ENCODE peak calls at places on chromosomes 13 and 19, in eight cellular contexts. D is breast epithelium, R is left ventricle myocardium inferior, W is PC-3, T is H9, S is HL-60, Y is stomach, F is PC-9. M is an unnamed sample.

GRCh38 chr13:22801402-22802003 is 379.3 kb upstream of the SGCG start:
- DNase-seq in D (no peak), R (no peak), W (no peak), T (no peak), S (no peak), Y (no peak), F (no peak), M (no peak)

GRCh38 chr19:35170359-35171061 is 16.0 kb downstream of the FXYD5 start:
- DNase-seq in D (no peak), R (no peak), W (no peak), T (peak), S (no peak), Y (no peak), F (no peak), M (no peak)

GRCh38 chr19:31625056-31625455 is 275.8 kb upstream of the TSHZ3 start:
- DNase-seq in D (no peak), R (no peak), W (no peak), T (no peak), S (no peak), Y (no peak), F (no peak), M (no peak)

GRCh38 chr13:74969419-74969818 is 512.5 kb downstream of the TBC1D4 start:
- DNase-seq in D (no peak), R (no peak), W (no peak), T (no peak), S (no peak), Y (no peak), F (no peak), M (no peak)

GRCh38 chr19:30684613-30685012 is 312.4 kb downstream of the ZNF536 start:
- DNase-seq in D (no peak), R (no peak), W (no peak), T (no peak), S (no peak), Y (no peak), F (no peak), M (no peak)

GRCh38 chr13:104773775-104774174 is 1707.6 kb upstream of the SLC10A2 start:
- DNase-seq in D (no peak), R (no peak), W (peak), T (no peak), S (peak), Y (no peak), F (no peak), M (no peak)

GRCh38 chr19:46631481-46631880 is 4.5 kb downstream of the GNG8 start:
- DNase-seq in D (no peak), R (peak), W (no peak), T (no peak), S (no peak), Y (no peak), F (no peak), M (peak)

GRCh38 chr19:38389957-38390924 is 1.7 kb downstream of the SPRED3 start:
- DNase-seq in D (no peak), R (no peak), W (no peak), T (no peak), S (no peak), Y (no peak), F (no peak), M (no peak)

GRCh38 chr13:39910833-39911232 is 255.4 kb downstream of the COG6 start:
- DNase-seq in D (no peak), R (peak), W (no peak), T (no peak), S (no peak), Y (no peak), F (no peak), M (no peak)

GRCh38 chr19:4636151-4636717 is 3.1 kb upstream of the TNFAIP8L1 start:
- DNase-seq in D (peak), R (peak), W (peak), T (peak), S (peak), Y (peak), F (peak), M (peak)

GRCh38 chr19:43664008-43664407 is 6.0 kb downstream of the PLAUR start:
- DNase-seq in D (no peak), R (no peak), W (no peak), T (no peak), S (peak), Y (no peak), F (no peak), M (no peak)

GRCh38 chr19:4972509-4973230 is 3.8 kb downstream of the KDM4B start:
- DNase-seq in D (no peak), R (no peak), W (peak), T (no peak), S (no peak), Y (no peak), F (peak), M (no peak)

GRCh38 chr13:60617863-60618733 is 221.1 kb downstream of the TDRD3 start:
- DNase-seq in D (no peak), R (no peak), W (peak), T (peak), S (peak), Y (no peak), F (peak), M (no peak)

GRCh38 chr19:34555447-34555846 is 73.9 kb downstream of the WTIP start:
- DNase-seq in D (no peak), R (no peak), W (peak), T (peak), S (peak), Y (no peak), F (peak), M (no peak)

GRCh38 chr13:52686381-52686780 is 33.7 kb downstream of the SUGT1 start:
- DNase-seq in D (no peak), R (no peak), W (no peak), T (no peak), S (no peak), Y (no peak), F (no peak), M (no peak)

GRCh38 chr13:76884571-76885202 is 1.5 kb downstream of the KCTD12 start:
- DNase-seq in D (no peak), R (no peak), W (peak), T (no peak), S (no peak), Y (no peak), F (no peak), M (no peak)

GRCh38 chr13:114122591-114123211 is 9.7 kb downstream of the RASA3 start:
- DNase-seq in D (no peak), R (no peak), W (no peak), T (no peak), S (no peak), Y (no peak), F (no peak), M (no peak)

GRCh38 chr13:28022848-28023518 is 34.5 kb upstream of the URAD start:
- DNase-seq in D (no peak), R (no peak), W (no peak), T (peak), S (no peak), Y (no peak), F (no peak), M (no peak)

GRCh38 chr19:12985049-12985776 is 10.1 kb upstream of the NFIX start:
- DNase-seq in D (no peak), R (peak), W (no peak), T (peak), S (no peak), Y (peak), F (peak), M (peak)

GRCh38 chr13:98290261-98290660 is 113.2 kb upstream of the RNF113B start:
- DNase-seq in D (no peak), R (no peak), W (no peak), T (no peak), S (no peak), Y (no peak), F (no peak), M (no peak)

GRCh38 chr13:96898212-96898611 is 96.1 kb downstream of the OXGR1 start:
- DNase-seq in D (no peak), R (no peak), W (peak), T (no peak), S (no peak), Y (no peak), F (no peak), M (no peak)

GRCh38 chr19:8036438-8037099 is 16.0 kb upstream of the CCL25 start:
- DNase-seq in D (no peak), R (no peak), W (no peak), T (no peak), S (no peak), Y (no peak), F (no peak), M (no peak)

GRCh38 chr19:2495651-2496316 is 19.9 kb downstream of the GADD45B start:
- DNase-seq in D (no peak), R (no peak), W (no peak), T (no peak), S (no peak), Y (peak), F (peak), M (peak)

GRCh38 chr13:27182054-27182453 is 10.4 kb upstream of the USP12 start:
- DNase-seq in D (no peak), R (no peak), W (no peak), T (no peak), S (no peak), Y (no peak), F (no peak), M (no peak)

GRCh38 chr19:47768604-47769003 is 9.9 kb upstream of the SELENOW start:
- DNase-seq in D (no peak), R (no peak), W (no peak), T (no peak), S (no peak), Y (no peak), F (no peak), M (no peak)
- TF ChIP-seq CTCF in D (no peak), R (no peak), W (no peak), T (no peak), S (no peak), Y (no peak), F (no peak), M (no peak)

DNA sequence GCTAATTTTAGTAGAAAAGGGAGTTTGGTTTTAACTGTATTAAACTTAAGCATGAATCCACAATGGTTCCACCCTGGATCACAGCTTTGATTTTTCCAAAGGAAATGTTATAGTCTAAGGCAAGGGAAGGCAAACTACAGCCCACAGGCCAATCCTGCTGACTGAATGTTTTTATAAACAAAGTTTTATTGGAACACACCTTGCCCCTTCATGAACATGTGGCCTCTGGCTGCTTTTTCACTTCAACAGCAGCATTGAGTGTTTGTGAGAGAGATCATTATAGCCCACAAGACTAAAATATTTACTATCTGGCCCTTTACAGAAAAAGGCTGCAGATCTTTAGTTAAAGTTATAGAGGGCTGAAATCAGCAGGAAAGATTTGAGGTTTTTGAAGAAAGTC is 198.7 kb downstream of the IRS2 start:
- DNase-seq in D (no peak), R (no peak), W (no peak), T (no peak), S (no peak), Y (no peak), F (no peak), M (no peak)
- H3K27ac ChIP-seq in D (no peak), R (no peak), W (no peak), T (no peak), S (no peak), Y (no peak), F (peak), M (no peak)

DNA sequence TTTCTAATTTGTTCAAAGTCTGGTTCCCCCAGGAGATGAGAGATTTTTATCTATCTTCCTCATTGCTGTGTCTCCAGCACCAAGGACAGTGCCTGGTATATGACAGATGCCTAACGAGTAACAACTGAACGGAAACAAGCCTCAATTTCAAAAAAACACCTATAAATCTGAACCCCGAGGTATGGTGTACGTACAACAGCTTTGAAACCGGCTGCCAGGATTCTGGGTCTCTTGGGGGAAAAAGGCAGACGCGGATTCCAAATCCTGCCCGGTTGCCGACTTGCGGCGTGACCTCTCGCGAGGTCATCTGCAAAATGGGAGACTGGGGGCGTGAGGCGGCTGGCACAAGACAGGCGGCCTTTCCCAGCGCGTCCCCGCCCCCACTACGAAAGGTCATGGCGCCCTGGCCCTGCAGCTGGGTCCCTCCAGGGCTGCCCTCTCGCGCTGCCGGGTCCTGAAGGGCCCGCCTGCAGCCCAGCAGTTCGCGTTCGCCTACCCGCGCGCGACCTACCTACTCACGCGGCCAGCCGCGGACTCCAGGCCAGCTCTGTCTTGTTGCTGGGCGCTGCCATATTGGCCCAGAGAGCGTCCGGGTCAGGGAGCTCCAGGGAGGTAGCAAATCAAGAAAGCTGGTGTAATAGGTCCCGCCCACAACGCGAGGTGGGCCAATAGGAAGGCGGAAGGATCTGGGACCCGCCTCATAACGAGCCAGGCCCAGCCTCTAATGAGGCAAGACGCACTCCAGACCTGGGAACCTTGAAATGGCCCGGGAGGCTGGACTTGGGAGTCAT is at the start of gene ECSIT:
- DNase-seq in D (peak), R (peak), W (peak), T (peak), S (peak), Y (peak), F (peak), M (peak)
- TF ChIP-seq CTCF in D (no peak), R (no peak), W (no peak), T (no peak), S (no peak), Y (no peak), F (no peak), M (no peak)

DNA sequence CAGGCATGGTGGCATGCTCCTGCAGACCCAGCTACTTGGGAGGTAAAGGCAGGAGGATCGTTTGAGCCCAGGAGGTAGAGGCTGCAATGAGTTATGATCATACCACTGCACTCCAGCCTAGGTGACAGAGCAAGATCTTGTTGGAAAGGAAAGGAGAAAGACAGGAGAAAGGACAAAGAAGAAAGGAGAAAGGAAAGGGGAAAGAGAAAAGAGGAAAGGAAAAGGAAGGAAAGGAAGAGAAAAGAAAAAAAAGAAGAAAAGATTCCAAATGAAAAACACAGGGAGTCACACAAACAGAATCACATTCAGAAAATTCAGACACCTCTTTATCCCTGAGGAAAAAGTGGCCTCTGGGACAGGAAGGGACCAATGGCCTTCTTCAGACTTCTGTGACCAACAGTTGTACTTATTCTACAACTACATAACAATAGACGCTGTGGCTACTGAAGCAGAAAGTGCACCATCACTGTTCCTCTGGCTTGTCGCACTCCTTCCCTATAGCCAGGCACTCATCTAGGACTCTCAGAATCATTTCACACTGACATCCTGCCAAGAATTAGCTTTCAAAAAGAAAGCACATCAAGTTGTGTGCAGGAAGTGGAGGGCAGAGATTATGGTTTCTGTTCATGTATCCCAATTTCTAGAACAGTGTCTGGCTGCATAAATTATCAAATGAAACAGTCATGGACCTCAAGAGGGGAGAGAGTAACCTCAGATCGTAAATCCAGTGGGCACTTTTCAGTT is 5.9 kb downstream of the MTMR6 start:
- DNase-seq in D (no peak), R (no peak), W (no peak), T (no peak), S (no peak), Y (no peak), F (no peak), M (no peak)
- H3K27ac ChIP-seq in D (no peak), R (peak), W (no peak), T (no peak), S (no peak), Y (no peak), F (no peak), M (no peak)